ENCODE peak calls at places on chromosomes 11 and 22, in seven cellular contexts. One of them, this sample, is unnamed.

GRCh38 chr22:16972311-16972710 is 35.7 kb downstream of the GAB4 start:
- DNase-seq in mucosa of descending colon: no peak
- DNase-seq in GM12878: no peak
- DNase-seq in uterus: no peak
- DNase-seq in pancreas: no peak
- DNase-seq in breast epithelium: no peak
- DNase-seq in heart left ventricle: no peak
- DNase-seq in this sample: no peak

GRCh38 chr11:1557904-1558831 is 13.9 kb downstream of the DUSP8 start:
- DNase-seq in mucosa of descending colon: peak; percentile 66
- DNase-seq in GM12878: no peak
- DNase-seq in breast epithelium: no peak
- DNase-seq in heart left ventricle: peak; percentile 75
- DNase-seq in uterus: peak; percentile 80
- DNase-seq in pancreas: peak; percentile 69
- DNase-seq in this sample: no peak

GRCh38 chr11:35038211-35038930 is 100.6 kb upstream of the CD44 start:
- DNase-seq in uterus: no peak
- DNase-seq in breast epithelium: no peak
- DNase-seq in GM12878: no peak
- DNase-seq in heart left ventricle: no peak
- DNase-seq in mucosa of descending colon: no peak
- DNase-seq in pancreas: no peak
- DNase-seq in this sample: no peak

GRCh38 chr11:16468735-16469446 is 112.5 kb upstream of the SOX6 start:
- DNase-seq in GM12878: no peak
- DNase-seq in mucosa of descending colon: no peak
- DNase-seq in uterus: no peak
- DNase-seq in heart left ventricle: no peak
- DNase-seq in breast epithelium: no peak
- DNase-seq in pancreas: no peak
- DNase-seq in this sample: no peak

GRCh38 chr11:113331436-113331835 is 17.1 kb downstream of the TTC12 start:
- DNase-seq in heart left ventricle: no peak
- DNase-seq in mucosa of descending colon: no peak
- DNase-seq in uterus: no peak
- DNase-seq in GM12878: no peak
- DNase-seq in pancreas: no peak
- DNase-seq in breast epithelium: no peak
- DNase-seq in this sample: no peak

GRCh38 chr11:20248345-20248744 is 88.1 kb upstream of the DBX1 start:
- DNase-seq in mucosa of descending colon: no peak
- DNase-seq in pancreas: no peak
- DNase-seq in GM12878: no peak
- DNase-seq in heart left ventricle: no peak
- DNase-seq in breast epithelium: no peak
- DNase-seq in uterus: no peak
- DNase-seq in this sample: no peak

GRCh38 chr22:50473088-50473487 is 1.7 kb downstream of the SBF1 start:
- DNase-seq in breast epithelium: no peak
- DNase-seq in uterus: no peak
- DNase-seq in pancreas: no peak
- DNase-seq in GM12878: no peak
- DNase-seq in mucosa of descending colon: peak; percentile 58
- DNase-seq in heart left ventricle: no peak
- DNase-seq in this sample: no peak

GRCh38 chr22:23302171-23303002 is 122.1 kb downstream of the BCR start:
- DNase-seq in breast epithelium: no peak
- DNase-seq in heart left ventricle: peak; percentile 51
- DNase-seq in uterus: no peak
- DNase-seq in pancreas: no peak
- DNase-seq in mucosa of descending colon: peak; percentile 27
- DNase-seq in GM12878: no peak
- DNase-seq in this sample: no peak

GRCh38 chr11:693415-693831 is 1.6 kb downstream of the DEAF1 start:
- DNase-seq in heart left ventricle: peak; percentile 53
- DNase-seq in GM12878: no peak
- DNase-seq in mucosa of descending colon: peak; percentile 58
- DNase-seq in uterus: no peak
- DNase-seq in breast epithelium: no peak
- DNase-seq in pancreas: no peak
- DNase-seq in this sample: no peak

GRCh38 chr11:1073851-1074243 is 827 bp upstream of the MUC2 start:
- DNase-seq in mucosa of descending colon: no peak
- DNase-seq in uterus: no peak
- DNase-seq in pancreas: no peak
- DNase-seq in GM12878: no peak
- DNase-seq in heart left ventricle: peak; percentile 56
- DNase-seq in breast epithelium: peak; percentile 43
- DNase-seq in this sample: no peak

GRCh38 chr11:35030716-35031213 is 108.2 kb upstream of the CD44 start:
- DNase-seq in heart left ventricle: peak; percentile 68
- DNase-seq in breast epithelium: no peak
- DNase-seq in pancreas: no peak
- DNase-seq in uterus: peak; percentile 72
- DNase-seq in mucosa of descending colon: peak; percentile 61
- DNase-seq in GM12878: no peak
- DNase-seq in this sample: no peak

GRCh38 chr22:32618461-32619140 is 144.0 kb downstream of the FBXO7 start:
- DNase-seq in mucosa of descending colon: no peak
- DNase-seq in breast epithelium: no peak
- DNase-seq in pancreas: no peak
- DNase-seq in GM12878: no peak
- DNase-seq in uterus: peak; percentile 79
- DNase-seq in heart left ventricle: no peak
- DNase-seq in this sample: no peak

GRCh38 chr11:125132586-125132985 is 21.2 kb upstream of the TMEM218 start:
- DNase-seq in heart left ventricle: no peak
- DNase-seq in GM12878: no peak
- DNase-seq in uterus: no peak
- DNase-seq in pancreas: no peak
- DNase-seq in breast epithelium: no peak
- DNase-seq in mucosa of descending colon: no peak
- DNase-seq in this sample: no peak

GRCh38 chr11:92627615-92628201 is 341.7 kb upstream of the MTNR1B start:
- DNase-seq in GM12878: no peak
- DNase-seq in mucosa of descending colon: no peak
- DNase-seq in heart left ventricle: no peak
- DNase-seq in uterus: no peak
- DNase-seq in breast epithelium: no peak
- DNase-seq in pancreas: no peak
- DNase-seq in this sample: no peak

GRCh38 chr11:17767301-17767885 is 32.8 kb downstream of the KCNC1 start:
- DNase-seq in GM12878: no peak
- DNase-seq in breast epithelium: no peak
- DNase-seq in heart left ventricle: no peak
- DNase-seq in pancreas: no peak
- DNase-seq in uterus: no peak
- DNase-seq in mucosa of descending colon: no peak
- DNase-seq in this sample: no peak

GRCh38 chr22:50201191-50202129 is 649 bp downstream of the SELENOO start:
- DNase-seq in uterus: no peak
- DNase-seq in pancreas: no peak
- DNase-seq in heart left ventricle: no peak
- DNase-seq in GM12878: no peak
- DNase-seq in mucosa of descending colon: no peak
- DNase-seq in breast epithelium: no peak
- DNase-seq in this sample: no peak

GRCh38 chr11:117795726-117796455 is 1.1 kb downstream of the DSCAML1 start:
- DNase-seq in GM12878: no peak
- DNase-seq in heart left ventricle: no peak
- DNase-seq in mucosa of descending colon: peak; percentile 59
- DNase-seq in breast epithelium: no peak
- DNase-seq in pancreas: no peak
- DNase-seq in uterus: no peak
- DNase-seq in this sample: no peak

GRCh38 chr11:112975493-112975892 is 14.3 kb downstream of the NCAM1 start:
- DNase-seq in pancreas: no peak
- DNase-seq in GM12878: no peak
- DNase-seq in heart left ventricle: no peak
- DNase-seq in breast epithelium: no peak
- DNase-seq in mucosa of descending colon: no peak
- DNase-seq in uterus: no peak
- DNase-seq in this sample: no peak

GRCh38 chr11:116727990-116728389 is 44.8 kb downstream of the BUD13 start:
- DNase-seq in pancreas: no peak
- DNase-seq in heart left ventricle: no peak
- DNase-seq in mucosa of descending colon: no peak
- DNase-seq in uterus: no peak
- DNase-seq in breast epithelium: no peak
- DNase-seq in GM12878: no peak
- DNase-seq in this sample: no peak

GRCh38 chr11:128174465-128175101 is 412.8 kb downstream of the ETS1 start:
- DNase-seq in uterus: no peak
- DNase-seq in GM12878: no peak
- DNase-seq in breast epithelium: no peak
- DNase-seq in pancreas: no peak
- DNase-seq in heart left ventricle: no peak
- DNase-seq in mucosa of descending colon: no peak
- DNase-seq in this sample: no peak

DNA sequence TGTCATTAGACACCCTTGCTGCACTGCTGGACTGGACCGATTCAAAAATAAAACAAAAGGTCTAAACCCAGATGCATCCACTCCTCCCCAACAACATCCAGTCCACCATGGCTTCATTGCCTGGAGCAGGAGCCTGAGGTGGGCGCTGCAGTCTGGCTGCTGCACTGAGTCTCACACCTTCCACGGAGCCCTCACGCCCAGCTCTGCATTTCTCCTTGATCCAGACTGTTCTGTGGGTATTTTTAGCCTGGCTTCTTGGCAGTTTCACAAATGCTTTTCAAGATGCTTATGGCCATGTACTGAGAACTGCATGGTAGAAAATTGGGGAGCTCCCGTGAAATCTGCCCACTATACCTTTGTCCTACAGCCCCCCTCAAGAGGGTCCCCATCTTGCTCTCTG is 53.3 kb upstream of the JAM3 start:
- DNase-seq in mucosa of descending colon: no peak
- DNase-seq in breast epithelium: no peak
- DNase-seq in pancreas: no peak
- DNase-seq in uterus: no peak
- DNase-seq in heart left ventricle: no peak
- DNase-seq in GM12878: no peak
- DNase-seq in this sample: no peak
- TF ChIP-seq CTCF in mucosa of descending colon: no peak
- TF ChIP-seq CTCF in breast epithelium: no peak
- TF ChIP-seq CTCF in pancreas: no peak
- TF ChIP-seq CTCF in uterus: no peak
- TF ChIP-seq CTCF in heart left ventricle: no peak
- TF ChIP-seq CTCF in GM12878: no peak
- TF ChIP-seq CTCF in this sample: no peak

DNA sequence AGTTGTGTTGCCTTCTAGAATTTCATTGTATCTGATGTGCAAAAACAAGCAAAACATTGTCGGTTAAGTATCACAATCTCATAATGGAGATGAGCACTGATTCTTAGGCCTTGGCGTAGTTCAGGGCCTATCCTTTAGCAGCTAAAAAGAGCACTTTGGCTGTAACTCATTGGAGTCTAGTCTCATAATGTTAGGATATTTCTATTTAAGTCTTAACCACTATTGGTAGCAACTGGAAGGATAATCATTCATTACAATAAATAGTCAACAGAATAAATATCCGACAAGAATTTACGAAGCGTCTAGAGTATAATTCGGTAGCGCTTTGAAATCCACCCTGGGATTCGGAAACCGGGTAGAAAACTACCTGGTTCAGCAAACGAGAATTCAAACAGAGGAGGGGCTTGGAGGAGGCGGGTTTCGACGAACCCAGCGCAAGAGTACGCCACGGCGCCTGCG is 461 bp upstream of the EED start:
- DNase-seq in pancreas: peak; percentile 87
- DNase-seq in heart left ventricle: peak; percentile 92
- DNase-seq in uterus: peak; percentile 84
- DNase-seq in breast epithelium: peak; percentile 84
- DNase-seq in mucosa of descending colon: peak; percentile 92
- DNase-seq in GM12878: no peak
- DNase-seq in this sample: peak; percentile 90
- H3K4me1 ChIP-seq in pancreas: peaks cover 12% of the 10 kb centered on the region
- H3K4me1 ChIP-seq in heart left ventricle: peaks cover 24% of the 10 kb centered on the region
- H3K4me1 ChIP-seq in uterus: peaks cover 6% of the 10 kb centered on the region
- H3K4me1 ChIP-seq in breast epithelium: no peaks in the 10 kb centered on the region
- H3K4me1 ChIP-seq in mucosa of descending colon: peaks cover 27% of the 10 kb centered on the region
- H3K4me1 ChIP-seq in GM12878: peaks cover 12% of the 10 kb centered on the region
- H3K4me1 ChIP-seq in this sample: peaks cover 22% of the 10 kb centered on the region

DNA sequence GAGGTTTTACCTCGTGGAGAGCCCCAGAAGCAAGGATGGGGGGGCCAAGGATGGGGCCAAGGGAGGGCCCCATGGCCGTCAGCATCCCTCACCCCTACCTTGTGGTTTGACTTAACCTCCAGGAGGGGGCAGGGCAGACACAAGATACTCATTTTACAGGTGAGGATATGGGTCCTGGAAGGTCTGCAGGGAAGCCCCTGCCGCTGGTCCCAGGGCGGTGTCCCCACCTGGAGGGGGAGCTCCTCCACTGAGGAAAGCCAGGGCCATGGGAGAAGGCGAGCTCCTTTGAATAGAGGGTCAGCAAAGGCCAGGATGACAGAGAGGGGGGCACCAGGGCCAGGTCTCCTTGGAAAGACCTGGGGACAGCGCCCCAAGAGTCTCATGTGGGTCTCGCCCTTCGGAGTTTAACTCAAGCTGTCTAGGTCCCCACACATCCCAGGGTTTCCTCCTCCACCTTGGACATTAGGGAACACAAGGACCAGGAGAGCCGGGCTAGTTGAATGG is 5.9 kb upstream of the ADORA2A start:
- DNase-seq in breast epithelium: no peak
- DNase-seq in mucosa of descending colon: peak; percentile 38
- DNase-seq in pancreas: no peak
- DNase-seq in uterus: no peak
- DNase-seq in heart left ventricle: no peak
- DNase-seq in GM12878: no peak
- DNase-seq in this sample: no peak
- TF ChIP-seq CTCF in breast epithelium: no peak
- TF ChIP-seq CTCF in mucosa of descending colon: no peak
- TF ChIP-seq CTCF in pancreas: no peak
- TF ChIP-seq CTCF in uterus: no peak
- TF ChIP-seq CTCF in heart left ventricle: no peak
- TF ChIP-seq CTCF in GM12878: no peak
- TF ChIP-seq CTCF in this sample: peak; percentile 51

GRCh38 chr22:37079158-37079557 is 27.6 kb downstream of the KCTD17 start:
- DNase-seq in heart left ventricle: no peak
- DNase-seq in pancreas: no peak
- DNase-seq in mucosa of descending colon: no peak
- DNase-seq in uterus: no peak
- DNase-seq in GM12878: no peak
- DNase-seq in breast epithelium: no peak
- DNase-seq in this sample: no peak
- H3K4me1 ChIP-seq in heart left ventricle: no peaks in the 10 kb centered on the region
- H3K4me1 ChIP-seq in pancreas: no peaks in the 10 kb centered on the region
- H3K4me1 ChIP-seq in mucosa of descending colon: no peaks in the 10 kb centered on the region
- H3K4me1 ChIP-seq in uterus: no peaks in the 10 kb centered on the region
- H3K4me1 ChIP-seq in GM12878: peaks cover 10% of the 10 kb centered on the region
- H3K4me1 ChIP-seq in breast epithelium: no peaks in the 10 kb centered on the region
- H3K4me1 ChIP-seq in this sample: peaks cover 39% of the 10 kb centered on the region

DNA sequence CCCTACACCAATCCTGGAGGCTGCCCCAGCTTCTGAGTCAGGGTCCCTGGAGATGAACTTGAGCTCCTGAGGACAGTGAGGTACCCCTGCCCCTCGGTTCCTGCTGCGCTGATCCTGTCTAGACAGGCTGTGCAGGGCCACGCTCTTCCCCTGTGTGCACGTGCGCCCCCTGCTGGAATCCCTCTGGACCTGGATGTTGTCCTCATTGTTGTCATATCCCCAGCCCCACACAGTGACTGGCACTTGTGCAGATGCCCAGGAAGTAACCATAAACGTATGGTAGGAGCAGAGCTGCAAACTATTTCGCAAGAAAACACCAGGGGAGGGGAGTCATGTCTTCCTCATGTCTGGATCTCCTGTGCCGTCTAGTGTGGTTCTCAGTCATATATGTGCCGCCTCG is 114.7 kb downstream of the CRYBB2 start:
- DNase-seq in breast epithelium: no peak
- DNase-seq in mucosa of descending colon: no peak
- DNase-seq in pancreas: peak; percentile 24
- DNase-seq in heart left ventricle: peak; percentile 88
- DNase-seq in uterus: no peak
- DNase-seq in GM12878: peak; percentile 0
- DNase-seq in this sample: peak; percentile 23
- TF ChIP-seq CTCF in breast epithelium: no peak
- TF ChIP-seq CTCF in mucosa of descending colon: peak; percentile 60
- TF ChIP-seq CTCF in pancreas: no peak
- TF ChIP-seq CTCF in heart left ventricle: peak; percentile 41
- TF ChIP-seq CTCF in uterus: no peak
- TF ChIP-seq CTCF in GM12878: peak; percentile 80
- TF ChIP-seq CTCF in this sample: no peak